ENCODE peak calls at places on chromosomes 16 and 17, in five cellular contexts. S is choroid plexus epithelial cell; J is activated effector memory CD4-positive, alpha-beta T cell treated with anti-CD3 and anti-CD28 coated beads, Interleukin-2, amount 50 U/mL, for 16 hours; I is stimulated activated CD4-positive, alpha-beta T cell treated with anti-CD3 and anti-CD28 coated beads, Interleukin-4, amount 100 ng/mL, for 4 hours; R is C1 segment of cervical spinal cord. V is an unnamed sample.

GRCh38 chr16:11852092-11852809 is 909 bp upstream of the RSL1D1 start:
- DNase-seq in R (no peak), I (no peak), S (no peak), J (no peak), V (no peak)

GRCh38 chr16:46727184-46727583 is 21.0 kb downstream of the MYLK3 start:
- DNase-seq in I (no peak), R (no peak), J (no peak), S (no peak), V (peak)

GRCh38 chr17:66190738-66191606 is 961 bp downstream of the CEP112 start:
- DNase-seq in J (no peak), S (peak), I (no peak), R (no peak), V (no peak)

GRCh38 chr16:79295746-79296145 is 304.8 kb downstream of the MAF start:
- DNase-seq in R (no peak), J (no peak), S (no peak), I (no peak), V (no peak)

GRCh38 chr16:85309656-85310587 is 197.7 kb upstream of the CIBAR2 start:
- DNase-seq in S (no peak), R (peak), I (peak), J (no peak), V (peak)

GRCh38 chr16:17227278-17227677 is 243.5 kb downstream of the XYLT1 start:
- DNase-seq in R (no peak), J (no peak), S (no peak), I (no peak), V (no peak)

GRCh38 chr16:89827383-89828198 is 684 bp upstream of the SPIRE2 start:
- DNase-seq in J (no peak), S (peak), I (no peak), R (no peak), V (no peak)

GRCh38 chr16:9570521-9570920 is 479.1 kb downstream of the HAPSTR1 start:
- DNase-seq in R (no peak), S (no peak), J (no peak), I (no peak), V (no peak)

GRCh38 chr17:69574257-69575197 is 160.0 kb downstream of the MAP2K6 start:
- DNase-seq in I (no peak), S (peak), J (no peak), R (no peak), V (no peak)

GRCh38 chr17:48593840-48594411 is 347 bp upstream of the HOXB5 start:
- DNase-seq in I (peak), S (peak), J (peak), R (peak), V (peak)

GRCh38 chr16:87891763-87892162 is 22.5 kb upstream of the SLC7A5 start:
- DNase-seq in S (no peak), I (no peak), R (no peak), J (no peak), V (no peak)

GRCh38 chr17:36722121-36722902 is 120.9 kb downstream of the MRM1 start:
- DNase-seq in J (peak), I (peak), S (peak), R (peak), V (peak)

GRCh38 chr16:3317315-3317999 is 12.2 kb downstream of the ZNF75A start:
- DNase-seq in S (peak), R (no peak), I (no peak), J (no peak), V (no peak)

GRCh38 chr17:81250286-81251090 is 11.4 kb downstream of the NDUFAF8 start:
- DNase-seq in R (no peak), S (no peak), J (no peak), I (no peak), V (no peak)

GRCh38 chr17:82840431-82840831 is 609 bp upstream of the ZNF750 start:
- DNase-seq in I (no peak), R (no peak), S (no peak), J (no peak), V (peak)

GRCh38 chr17:44086364-44087311 is 16.1 kb downstream of the G6PC3 start:
- DNase-seq in S (peak), J (peak), I (peak), R (no peak), V (no peak)

GRCh38 chr17:17841620-17842025 is 4.8 kb upstream of the SREBF1 start:
- DNase-seq in I (no peak), S (no peak), J (no peak), R (no peak), V (no peak)

GRCh38 chr17:28071891-28072606 is 29.6 kb downstream of the NLK start:
- DNase-seq in I (no peak), J (no peak), R (no peak), S (peak), V (no peak)

GRCh38 chr17:82350182-82351030 is 8.6 kb upstream of the TEX19 start:
- DNase-seq in S (no peak), J (peak), R (no peak), I (peak), V (no peak)

GRCh38 chr16:10923650-10924214 is 18.5 kb downstream of the DEXI start:
- DNase-seq in S (no peak), R (peak), J (no peak), I (no peak), V (peak)

V was measured in spleen.